ENCODE peak calls at places on chromosomes 13 and 19, in ten cellular contexts. Y is Karpas-422, Z is tibial nerve, R is mesendoderm, I is astrocyte, G is Peyer's patch, B is mammary epithelial cell, Q is cardiac muscle cell, D is OCI-LY7, W is tibial artery. J is an unnamed sample. For H3K4me1, the result is how much of the 10 kb centered on the place peaks cover.

GRCh38 chr13:45823583-45823982 is 28.0 kb downstream of the SIAH3 start:
- DNase-seq in Y (no peak), Z (no peak), R (no peak), I (no peak), G (no peak), B (no peak), Q (peak), D (no peak), W (no peak), J (no peak)

GRCh38 chr19:18939922-18940775 is 868 bp downstream of the HOMER3 start:
- DNase-seq in Y (no peak), Z (no peak), R (no peak), I (peak), G (no peak), B (peak), Q (peak), D (no peak), W (peak), J (no peak)

GRCh38 chr13:35140321-35140720 is 198.3 kb downstream of the NBEA start:
- DNase-seq in Y (no peak), Z (no peak), R (no peak), I (no peak), G (no peak), B (no peak), Q (no peak), D (no peak), W (no peak), J (no peak)

GRCh38 chr13:49354719-49355118 is 89.1 kb downstream of the CAB39L start:
- DNase-seq in Y (no peak), Z (no peak), R (no peak), I (no peak), G (no peak), B (no peak), Q (no peak), D (no peak), W (no peak), J (no peak)

GRCh38 chr19:44847144-44848035 is 1.3 kb downstream of the NECTIN2 start:
- DNase-seq in Y (no peak), Z (peak), R (peak), I (peak), G (no peak), B (peak), Q (peak), D (no peak), W (peak), J (no peak)

GRCh38 chr13:88704600-88705275 is 1033.6 kb downstream of the SLITRK5 start:
- DNase-seq in Y (peak), Z (no peak), R (peak), I (no peak), G (no peak), B (no peak), Q (peak), D (no peak), W (no peak), J (no peak)

GRCh38 chr13:108020027-108020426 is 195.3 kb downstream of the LIG4 start:
- DNase-seq in Y (no peak), Z (no peak), R (no peak), I (no peak), G (no peak), B (no peak), Q (no peak), D (no peak), W (no peak), J (no peak)

GRCh38 chr13:97471721-97472120 is 37.8 kb downstream of the RAP2A start:
- DNase-seq in Y (no peak), Z (no peak), R (no peak), I (no peak), G (no peak), B (no peak), Q (no peak), D (no peak), W (no peak), J (no peak)

GRCh38 chr13:85724554-85725432 is 74.4 kb downstream of the SLITRK6 start:
- DNase-seq in Y (no peak), Z (no peak), R (no peak), I (no peak), G (no peak), B (no peak), Q (no peak), D (no peak), W (no peak), J (no peak)

GRCh38 chr19:29145756-29146155 is 67.2 kb downstream of the UQCRFS1 start:
- DNase-seq in Y (no peak), Z (no peak), R (no peak), I (no peak), G (no peak), B (no peak), Q (peak), D (no peak), W (no peak), J (no peak)

GRCh38 chr19:18377026-18377425 is 8.9 kb upstream of the GDF15 start:
- DNase-seq in Y (no peak), Z (no peak), R (no peak), I (no peak), G (no peak), B (no peak), Q (no peak), D (no peak), W (no peak), J (no peak)

GRCh38 chr13:26706381-26706780 is 54.2 kb downstream of the GPR12 start:
- DNase-seq in Y (no peak), Z (no peak), R (no peak), I (no peak), G (no peak), B (no peak), Q (no peak), D (no peak), W (no peak), J (no peak)

GRCh38 chr13:114212096-114212495 is 22.6 kb upstream of the CDC16 start:
- DNase-seq in Y (no peak), Z (no peak), R (peak), I (peak), G (no peak), B (no peak), Q (no peak), D (no peak), W (no peak), J (no peak)

GRCh38 chr13:43284162-43284561 is 260.8 kb downstream of the DNAJC15 start:
- DNase-seq in Y (no peak), Z (no peak), R (no peak), I (peak), G (no peak), B (peak), Q (no peak), D (no peak), W (no peak), J (no peak)

GRCh38 chr19:58279042-58279924 is 528 bp downstream of the ZNF8 start:
- DNase-seq in Y (peak), Z (peak), R (peak), I (peak), G (peak), B (peak), Q (peak), D (peak), W (peak), J (peak)

GRCh38 chr19:1216756-1217155 is 11.2 kb downstream of the STK11 start:
- DNase-seq in Y (no peak), Z (no peak), R (no peak), I (no peak), G (no peak), B (no peak), Q (no peak), D (no peak), W (no peak), J (no peak)

GRCh38 chr19:1214862-1215731 is 9.5 kb downstream of the STK11 start:
- DNase-seq in Y (no peak), Z (no peak), R (no peak), I (no peak), G (no peak), B (no peak), Q (no peak), D (no peak), W (peak), J (no peak)

GRCh38 chr19:1214299-1214861 is 8.8 kb downstream of the STK11 start:
- DNase-seq in Y (no peak), Z (no peak), R (no peak), I (no peak), G (no peak), B (no peak), Q (no peak), D (no peak), W (no peak), J (no peak)

GRCh38 chr19:1211494-1212234 is 6.1 kb downstream of the STK11 start:
- DNase-seq in Y (no peak), Z (no peak), R (peak), I (peak), G (no peak), B (peak), Q (no peak), D (no peak), W (no peak), J (no peak)

DNA sequence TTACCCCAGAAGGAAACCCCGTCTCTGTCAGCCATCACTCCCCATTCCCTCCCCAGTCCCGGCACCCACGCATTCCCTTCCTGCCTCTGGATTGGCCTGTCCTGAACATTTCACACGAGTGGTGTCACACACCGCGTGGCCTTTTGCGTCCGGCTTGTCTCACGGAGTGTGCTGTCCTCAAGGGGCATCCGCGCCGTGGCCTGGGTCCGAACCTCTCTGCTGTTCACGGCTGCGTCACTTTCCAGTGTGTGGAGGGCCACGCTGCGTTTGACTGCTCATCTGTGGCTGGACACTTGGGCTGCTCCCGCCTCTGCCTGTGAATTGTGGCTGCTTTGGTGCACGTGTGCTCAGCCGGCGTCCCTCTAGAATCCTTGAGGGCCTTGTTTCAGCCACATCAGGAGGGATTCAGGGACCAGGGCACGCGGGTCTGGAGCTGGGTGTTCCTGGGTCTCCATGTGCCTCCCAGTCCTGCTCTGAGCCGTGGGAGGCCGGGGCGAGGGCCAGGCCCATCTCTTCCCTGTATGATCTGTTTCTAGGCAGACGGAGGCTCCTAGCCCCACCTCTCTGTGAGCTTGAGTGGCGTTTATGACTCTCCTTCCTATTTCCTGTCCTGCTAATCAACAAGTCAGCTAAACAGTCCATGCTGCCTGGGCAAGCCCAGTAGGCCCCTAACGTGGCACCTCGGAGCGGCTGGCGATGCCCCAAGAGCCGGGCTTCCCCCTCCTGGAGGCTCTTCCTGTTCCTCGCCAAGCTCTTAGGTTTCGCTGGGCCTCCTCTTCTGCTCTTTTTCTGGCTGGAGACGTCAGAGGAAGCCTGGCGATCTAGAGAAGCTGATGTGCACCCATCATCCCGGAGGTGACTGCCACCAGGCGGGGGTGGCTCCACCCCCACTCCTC is 8.1 kb downstream of the STK11 start:
- DNase-seq in Y (no peak), Z (no peak), R (no peak), I (peak), G (peak), B (peak), Q (no peak), D (no peak), W (peak), J (no peak)
- H3K4me1 ChIP-seq in Y (under half), Z (half or more), R (under half), I (under half), G (under half), B (half or more), Q (under half), D (under half), W (half or more), J (half or more)

DNA sequence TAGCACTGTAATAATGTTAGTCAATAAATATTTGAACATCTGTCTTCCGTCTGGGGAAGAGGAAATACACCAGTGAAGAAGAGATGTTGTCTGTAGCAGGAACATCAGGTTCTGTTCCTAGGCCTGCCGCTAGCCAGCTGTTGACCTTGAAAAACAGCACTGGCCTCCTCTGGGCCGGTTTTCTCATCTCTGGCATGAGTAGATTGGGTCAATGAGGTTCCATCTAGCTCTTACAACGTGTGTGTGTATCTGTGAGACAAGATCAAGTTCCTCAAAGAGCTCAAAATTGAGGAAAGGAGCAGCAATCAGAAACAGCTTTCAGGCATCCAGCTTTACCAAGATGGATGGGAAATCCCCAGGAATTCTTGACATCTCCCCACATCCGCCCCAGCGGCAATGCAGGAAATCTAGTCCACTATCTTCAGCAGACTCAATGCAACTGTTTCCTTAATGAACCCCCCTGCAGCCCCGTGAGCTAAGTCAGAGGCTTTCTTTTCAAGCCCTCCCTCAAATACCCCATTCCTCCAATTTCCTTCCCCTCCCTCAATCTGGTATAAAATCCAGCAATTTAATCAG is 4.9 kb downstream of the FLT1 start:
- DNase-seq in Y (no peak), Z (no peak), R (peak), I (no peak), G (no peak), B (no peak), Q (no peak), D (no peak), W (no peak), J (no peak)
- H3K4me1 ChIP-seq in Y (under half), Z (under half), R (under half), I (under half), G (under half), B (under half), Q (under half), D (under half), W (under half), J (under half)

GRCh38 chr19:40528078-40528477 is 48.6 kb upstream of the SHKBP1 start:
- DNase-seq in Y (no peak), Z (no peak), R (no peak), I (no peak), G (no peak), B (no peak), Q (no peak), D (no peak), W (no peak), J (no peak)
- H3K4me1 ChIP-seq in Y (under half), Z (under half), R (under half), I (under half), G (under half), B (under half), Q (under half), D (under half), W (under half), J (under half)

DNA sequence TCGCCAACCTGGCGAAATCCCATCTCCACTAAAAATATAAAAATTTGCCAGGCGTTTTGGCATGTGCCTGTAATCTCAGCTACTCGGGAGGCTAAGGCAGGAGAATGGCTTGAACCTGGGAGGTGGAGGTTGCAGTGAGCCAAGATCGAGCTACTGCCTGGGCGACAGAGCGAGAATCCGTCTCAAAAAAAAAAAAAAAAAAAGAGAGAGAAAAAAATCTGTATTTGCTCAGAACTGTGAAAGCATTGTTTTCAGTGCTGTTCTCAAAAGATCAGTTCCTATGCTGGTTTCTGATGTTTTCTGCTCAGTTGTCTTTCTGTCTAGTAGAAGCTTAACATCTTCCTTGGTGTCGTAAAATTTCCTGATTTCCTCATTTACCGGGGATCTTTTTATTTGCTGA is 2.5 kb downstream of the SF3A2 start:
- DNase-seq in Y (no peak), Z (no peak), R (no peak), I (no peak), G (no peak), B (no peak), Q (no peak), D (peak), W (no peak), J (no peak)
- H3K4me1 ChIP-seq in Y (under half), Z (half or more), R (under half), I (half or more), G (under half), B (under half), Q (under half), D (under half), W (half or more), J (half or more)

GRCh38 chr19:5134683-5135082 is 165.8 kb downstream of the KDM4B start:
- DNase-seq in Y (no peak), Z (no peak), R (no peak), I (no peak), G (no peak), B (no peak), Q (no peak), D (no peak), W (no peak), J (no peak)
- H3K4me1 ChIP-seq in Y (under half), Z (under half), R (under half), I (under half), G (under half), B (under half), Q (under half), D (under half), W (under half), J (under half)

DNA sequence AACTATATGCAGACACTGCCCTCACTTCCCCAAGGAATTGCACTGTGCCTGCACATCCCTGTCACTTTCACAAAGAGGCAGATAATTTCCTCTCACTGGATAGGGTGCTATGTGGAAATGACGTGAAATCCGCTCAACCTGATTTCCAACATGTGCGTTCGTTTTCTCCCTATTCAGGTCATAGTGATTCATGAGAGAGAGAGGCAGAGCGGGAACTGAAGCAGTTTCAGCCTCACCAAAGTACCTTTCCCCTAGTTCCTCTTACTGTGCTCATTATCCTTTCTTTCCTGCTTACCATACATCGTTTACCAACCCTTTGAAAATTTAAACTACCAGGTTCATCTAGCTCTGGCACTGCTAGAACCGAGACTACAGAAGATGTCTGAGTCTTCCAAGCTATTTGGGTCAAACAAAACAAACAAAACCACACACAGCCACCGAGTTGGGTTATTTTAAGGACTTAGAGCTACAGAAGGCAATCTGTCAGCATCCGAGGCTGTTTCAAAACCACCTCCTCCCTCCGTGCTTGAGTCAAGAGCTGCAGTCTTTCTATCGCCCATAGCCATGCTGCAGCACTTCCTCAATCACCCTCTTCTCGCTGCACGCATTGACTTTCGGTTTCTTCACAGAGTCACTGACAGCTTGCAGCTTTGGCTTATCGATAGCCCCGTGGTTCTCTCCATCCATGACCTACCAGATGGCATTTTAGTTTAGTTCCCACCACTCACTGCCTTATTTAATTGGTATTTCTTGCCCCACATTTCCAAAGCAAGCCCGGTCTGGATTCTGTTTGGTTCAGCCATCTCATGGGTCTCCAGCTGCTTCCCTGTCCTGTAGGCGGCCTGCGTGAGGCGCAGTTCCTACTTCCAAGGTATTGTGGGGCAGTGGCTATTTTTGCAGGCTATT is 1395.8 kb downstream of the EFNB2 start:
- DNase-seq in Y (peak), Z (no peak), R (no peak), I (no peak), G (peak), B (no peak), Q (peak), D (peak), W (peak), J (peak)
- H3K4me1 ChIP-seq in Y (under half), Z (under half), R (under half), I (under half), G (under half), B (under half), Q (under half), D (under half), W (under half), J (under half)

DNA sequence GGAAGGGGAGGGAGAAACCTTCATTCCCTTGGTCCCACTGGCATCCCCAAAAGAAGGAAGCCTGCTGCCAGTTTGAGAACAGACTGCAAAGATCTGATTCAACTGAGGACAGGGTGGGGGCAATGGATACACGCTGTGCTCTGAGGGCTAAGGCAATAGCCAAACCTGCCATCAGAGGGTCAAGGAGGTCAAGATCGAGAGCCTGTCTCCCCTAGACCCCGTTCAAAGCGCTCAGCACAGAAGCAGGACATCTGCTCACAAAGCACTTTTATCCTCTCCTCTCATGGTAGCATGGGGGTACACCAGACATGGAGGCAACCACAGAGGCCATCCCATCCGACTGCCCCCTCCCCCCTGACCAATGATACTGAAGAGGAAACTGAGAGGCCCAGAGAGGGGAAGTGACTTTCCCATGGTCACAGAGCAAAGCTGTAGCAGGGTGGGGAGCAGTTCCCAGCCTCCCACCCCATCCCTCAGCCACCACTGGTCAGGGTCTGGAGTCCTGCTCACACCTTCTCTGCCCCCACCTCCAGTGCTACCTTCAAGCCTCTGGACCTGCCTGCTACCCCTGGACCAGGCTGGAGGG is 11.1 kb downstream of the POU2F2 start:
- DNase-seq in Y (peak), Z (no peak), R (no peak), I (no peak), G (no peak), B (no peak), Q (no peak), D (no peak), W (no peak), J (no peak)
- H3K4me1 ChIP-seq in Y (half or more), Z (under half), R (under half), I (under half), G (under half), B (under half), Q (under half), D (half or more), W (under half), J (under half)

GRCh38 chr19:11131471-11131870 is 24.1 kb downstream of the SPC24 start:
- DNase-seq in Y (no peak), Z (no peak), R (no peak), I (no peak), G (no peak), B (no peak), Q (no peak), D (no peak), W (no peak), J (no peak)
- H3K4me1 ChIP-seq in Y (under half), Z (under half), R (under half), I (under half), G (under half), B (under half), Q (under half), D (under half), W (under half), J (under half)

GRCh38 chr19:49560358-49560900 is 19.9 kb downstream of the NOSIP start:
- DNase-seq in Y (no peak), Z (no peak), R (no peak), I (no peak), G (peak), B (no peak), Q (no peak), D (no peak), W (peak), J (no peak)
- H3K4me1 ChIP-seq in Y (under half), Z (under half), R (under half), I (under half), G (under half), B (under half), Q (under half), D (under half), W (under half), J (under half)